ENCODE peak calls at places on chromosomes 6 and 20, in nine cellular contexts. One of them, this sample, is unnamed.

GRCh38 chr6:16056263-16056870 is 72.5 kb upstream of the MYLIP start:
- DNase-seq in effector memory CD4-positive, alpha-beta T cell: no peak
- DNase-seq in thoracic aorta: no peak
- DNase-seq in endothelial cell: no peak
- DNase-seq in pons: no peak
- DNase-seq in tibial nerve: no peak
- DNase-seq in activated naive CD4-positive, alpha-beta T cell treated with anti-CD3 and anti-CD28 coated beads for 36 hours: no peak
- DNase-seq in right cardiac atrium: no peak
- DNase-seq in Calu3: no peak
- DNase-seq in this sample: no peak

GRCh38 chr6:47247227-47247797 is 62.4 kb downstream of the TNFRSF21 start:
- DNase-seq in effector memory CD4-positive, alpha-beta T cell: no peak
- DNase-seq in thoracic aorta: no peak
- DNase-seq in endothelial cell: no peak
- DNase-seq in pons: peak
- DNase-seq in tibial nerve: peak
- DNase-seq in activated naive CD4-positive, alpha-beta T cell treated with anti-CD3 and anti-CD28 coated beads for 36 hours: no peak
- DNase-seq in right cardiac atrium: no peak
- DNase-seq in Calu3: no peak
- DNase-seq in this sample: peak

GRCh38 chr6:15879372-15880261 is 216.8 kb upstream of the DTNBP1 start:
- DNase-seq in effector memory CD4-positive, alpha-beta T cell: no peak
- DNase-seq in thoracic aorta: no peak
- DNase-seq in endothelial cell: no peak
- DNase-seq in pons: no peak
- DNase-seq in tibial nerve: peak
- DNase-seq in activated naive CD4-positive, alpha-beta T cell treated with anti-CD3 and anti-CD28 coated beads for 36 hours: peak
- DNase-seq in right cardiac atrium: peak
- DNase-seq in Calu3: no peak
- DNase-seq in this sample: peak

GRCh38 chr20:9220874-9221547 is 152.1 kb downstream of the PLCB4 start:
- DNase-seq in effector memory CD4-positive, alpha-beta T cell: no peak
- DNase-seq in thoracic aorta: no peak
- DNase-seq in endothelial cell: no peak
- DNase-seq in pons: no peak
- DNase-seq in tibial nerve: no peak
- DNase-seq in activated naive CD4-positive, alpha-beta T cell treated with anti-CD3 and anti-CD28 coated beads for 36 hours: no peak
- DNase-seq in right cardiac atrium: no peak
- DNase-seq in Calu3: no peak
- DNase-seq in this sample: no peak

GRCh38 chr20:25539742-25540201 is 45.6 kb downstream of the NINL start:
- DNase-seq in effector memory CD4-positive, alpha-beta T cell: no peak
- DNase-seq in thoracic aorta: no peak
- DNase-seq in endothelial cell: no peak
- DNase-seq in pons: peak
- DNase-seq in tibial nerve: no peak
- DNase-seq in activated naive CD4-positive, alpha-beta T cell treated with anti-CD3 and anti-CD28 coated beads for 36 hours: no peak
- DNase-seq in right cardiac atrium: no peak
- DNase-seq in Calu3: no peak
- DNase-seq in this sample: no peak

GRCh38 chr20:63572788-63573738 is 976 bp downstream of the HELZ2 start:
- DNase-seq in effector memory CD4-positive, alpha-beta T cell: no peak
- DNase-seq in thoracic aorta: no peak
- DNase-seq in endothelial cell: peak
- DNase-seq in pons: no peak
- DNase-seq in tibial nerve: no peak
- DNase-seq in activated naive CD4-positive, alpha-beta T cell treated with anti-CD3 and anti-CD28 coated beads for 36 hours: no peak
- DNase-seq in right cardiac atrium: peak
- DNase-seq in Calu3: peak
- DNase-seq in this sample: no peak

GRCh38 chr6:33384581-33385020 is 7.0 kb upstream of the KIFC1 start:
- DNase-seq in effector memory CD4-positive, alpha-beta T cell: no peak
- DNase-seq in thoracic aorta: no peak
- DNase-seq in endothelial cell: no peak
- DNase-seq in pons: no peak
- DNase-seq in tibial nerve: no peak
- DNase-seq in activated naive CD4-positive, alpha-beta T cell treated with anti-CD3 and anti-CD28 coated beads for 36 hours: no peak
- DNase-seq in right cardiac atrium: no peak
- DNase-seq in Calu3: no peak
- DNase-seq in this sample: no peak

GRCh38 chr6:127340171-127340570 is 3.2 kb downstream of the ECHDC1 start:
- DNase-seq in effector memory CD4-positive, alpha-beta T cell: no peak
- DNase-seq in thoracic aorta: no peak
- DNase-seq in endothelial cell: no peak
- DNase-seq in pons: no peak
- DNase-seq in tibial nerve: no peak
- DNase-seq in activated naive CD4-positive, alpha-beta T cell treated with anti-CD3 and anti-CD28 coated beads for 36 hours: no peak
- DNase-seq in right cardiac atrium: no peak
- DNase-seq in Calu3: no peak
- DNase-seq in this sample: no peak

GRCh38 chr6:130620338-130620781 is 206.8 kb upstream of the SMLR1 start:
- DNase-seq in effector memory CD4-positive, alpha-beta T cell: no peak
- DNase-seq in thoracic aorta: no peak
- DNase-seq in endothelial cell: no peak
- DNase-seq in pons: no peak
- DNase-seq in tibial nerve: no peak
- DNase-seq in activated naive CD4-positive, alpha-beta T cell treated with anti-CD3 and anti-CD28 coated beads for 36 hours: no peak
- DNase-seq in right cardiac atrium: no peak
- DNase-seq in Calu3: no peak
- DNase-seq in this sample: no peak

GRCh38 chr6:79947191-79948173 is at the start of gene ELOVL4:
- DNase-seq in effector memory CD4-positive, alpha-beta T cell: peak
- DNase-seq in thoracic aorta: peak
- DNase-seq in endothelial cell: peak
- DNase-seq in pons: peak
- DNase-seq in tibial nerve: peak
- DNase-seq in activated naive CD4-positive, alpha-beta T cell treated with anti-CD3 and anti-CD28 coated beads for 36 hours: peak
- DNase-seq in right cardiac atrium: peak
- DNase-seq in Calu3: peak
- DNase-seq in this sample: peak

GRCh38 chr20:57897156-57897874 is 187.5 kb upstream of the PMEPA1 start:
- DNase-seq in effector memory CD4-positive, alpha-beta T cell: no peak
- DNase-seq in thoracic aorta: no peak
- DNase-seq in endothelial cell: no peak
- DNase-seq in pons: no peak
- DNase-seq in tibial nerve: no peak
- DNase-seq in activated naive CD4-positive, alpha-beta T cell treated with anti-CD3 and anti-CD28 coated beads for 36 hours: no peak
- DNase-seq in right cardiac atrium: no peak
- DNase-seq in Calu3: no peak
- DNase-seq in this sample: no peak

GRCh38 chr6:43779864-43780260 is 9.9 kb downstream of the VEGFA start:
- DNase-seq in effector memory CD4-positive, alpha-beta T cell: no peak
- DNase-seq in thoracic aorta: no peak
- DNase-seq in endothelial cell: no peak
- DNase-seq in pons: no peak
- DNase-seq in tibial nerve: no peak
- DNase-seq in activated naive CD4-positive, alpha-beta T cell treated with anti-CD3 and anti-CD28 coated beads for 36 hours: no peak
- DNase-seq in right cardiac atrium: peak
- DNase-seq in Calu3: no peak
- DNase-seq in this sample: no peak

GRCh38 chr20:54292186-54292585 is 84.3 kb downstream of the PFDN4 start:
- DNase-seq in effector memory CD4-positive, alpha-beta T cell: no peak
- DNase-seq in thoracic aorta: no peak
- DNase-seq in endothelial cell: no peak
- DNase-seq in pons: no peak
- DNase-seq in tibial nerve: no peak
- DNase-seq in activated naive CD4-positive, alpha-beta T cell treated with anti-CD3 and anti-CD28 coated beads for 36 hours: no peak
- DNase-seq in right cardiac atrium: no peak
- DNase-seq in Calu3: peak
- DNase-seq in this sample: peak

GRCh38 chr20:46229478-46229877 is 78.8 kb downstream of the CDH22 start:
- DNase-seq in effector memory CD4-positive, alpha-beta T cell: no peak
- DNase-seq in thoracic aorta: no peak
- DNase-seq in endothelial cell: no peak
- DNase-seq in pons: no peak
- DNase-seq in tibial nerve: no peak
- DNase-seq in activated naive CD4-positive, alpha-beta T cell treated with anti-CD3 and anti-CD28 coated beads for 36 hours: no peak
- DNase-seq in right cardiac atrium: no peak
- DNase-seq in Calu3: no peak
- DNase-seq in this sample: no peak

GRCh38 chr6:6915813-6916547 is 191.8 kb upstream of the RREB1 start:
- DNase-seq in effector memory CD4-positive, alpha-beta T cell: no peak
- DNase-seq in thoracic aorta: no peak
- DNase-seq in endothelial cell: no peak
- DNase-seq in pons: peak
- DNase-seq in tibial nerve: peak
- DNase-seq in activated naive CD4-positive, alpha-beta T cell treated with anti-CD3 and anti-CD28 coated beads for 36 hours: no peak
- DNase-seq in right cardiac atrium: peak
- DNase-seq in Calu3: no peak
- DNase-seq in this sample: no peak

GRCh38 chr6:166167801-166168615 is at the start of gene TBXT:
- DNase-seq in effector memory CD4-positive, alpha-beta T cell: no peak
- DNase-seq in thoracic aorta: no peak
- DNase-seq in endothelial cell: peak
- DNase-seq in pons: no peak
- DNase-seq in tibial nerve: no peak
- DNase-seq in activated naive CD4-positive, alpha-beta T cell treated with anti-CD3 and anti-CD28 coated beads for 36 hours: peak
- DNase-seq in right cardiac atrium: no peak
- DNase-seq in Calu3: no peak
- DNase-seq in this sample: peak

GRCh38 chr6:96420294-96420693 is 101.3 kb upstream of the UFL1 start:
- DNase-seq in effector memory CD4-positive, alpha-beta T cell: no peak
- DNase-seq in thoracic aorta: no peak
- DNase-seq in endothelial cell: no peak
- DNase-seq in pons: no peak
- DNase-seq in tibial nerve: no peak
- DNase-seq in activated naive CD4-positive, alpha-beta T cell treated with anti-CD3 and anti-CD28 coated beads for 36 hours: no peak
- DNase-seq in right cardiac atrium: no peak
- DNase-seq in Calu3: no peak
- DNase-seq in this sample: no peak

GRCh38 chr20:47281376-47281775 is 75.1 kb downstream of the ZMYND8 start:
- DNase-seq in effector memory CD4-positive, alpha-beta T cell: no peak
- DNase-seq in thoracic aorta: no peak
- DNase-seq in endothelial cell: no peak
- DNase-seq in pons: no peak
- DNase-seq in tibial nerve: no peak
- DNase-seq in activated naive CD4-positive, alpha-beta T cell treated with anti-CD3 and anti-CD28 coated beads for 36 hours: no peak
- DNase-seq in right cardiac atrium: no peak
- DNase-seq in Calu3: no peak
- DNase-seq in this sample: no peak